ENCODE peak calls at places on chromosome 9, in six cellular contexts. Y is ovary, L is breast epithelium, R is A549, P is tibial nerve, S is vagina. F is an unnamed sample.
A peak's percentile ranks its signal among the peaks of the same experiment; 100 is the strongest.

GRCh38 chr9:136711751-136712689 is at the start of gene DIPK1B:
- DNase-seq in Y (no peak), L (no peak), R (no peak), P (no peak), S (no peak), F (no peak)

GRCh38 chr9:18473551-18474279 is at the start of gene ADAMTSL1:
- DNase-seq in Y (no peak), L (peak; percentile 54), R (no peak), P (peak; percentile 21), S (no peak), F (peak; percentile 60)

GRCh38 chr9:16954032-16954431 is 83.6 kb upstream of the BNC2 start:
- DNase-seq in Y (no peak), L (no peak), R (no peak), P (no peak), S (no peak), F (no peak)

GRCh38 chr9:132136151-132136892 is 25.5 kb upstream of the NTNG2 start:
- DNase-seq in Y (no peak), L (no peak), R (no peak), P (no peak), S (no peak), F (no peak)

GRCh38 chr9:78599939-78600338 is 303.0 kb downstream of the PSAT1 start:
- DNase-seq in Y (no peak), L (no peak), R (no peak), P (no peak), S (no peak), F (no peak)

GRCh38 chr9:34377402-34377741 is 674 bp upstream of the MYORG start:
- DNase-seq in Y (peak; percentile 23), L (peak; percentile 38), R (no peak), P (no peak), S (no peak), F (peak; percentile 72)

GRCh38 chr9:1460143-1460769 is 410.1 kb downstream of the DMRT2 start:
- DNase-seq in Y (no peak), L (no peak), R (peak; percentile 13), P (no peak), S (no peak), F (no peak)

GRCh38 chr9:38043931-38044623 is 24.9 kb downstream of the SHB start:
- DNase-seq in Y (no peak), L (peak; percentile 60), R (no peak), P (no peak), S (no peak), F (no peak)

GRCh38 chr9:34546834-34547827 is 24.3 kb upstream of the ENHO start:
- DNase-seq in Y (no peak), L (no peak), R (peak; percentile 78), P (peak; percentile 56), S (no peak), F (peak; percentile 67)

GRCh38 chr9:71036501-71036900 is 84.9 kb downstream of the TRPM3 start:
- DNase-seq in Y (no peak), L (peak; percentile 23), R (no peak), P (no peak), S (no peak), F (no peak)

GRCh38 chr9:91693226-91693625 is 256.8 kb downstream of the ROR2 start:
- DNase-seq in Y (no peak), L (no peak), R (no peak), P (no peak), S (no peak), F (no peak)

GRCh38 chr9:133701981-133702797 is 36.0 kb downstream of the SARDH start:
- DNase-seq in Y (peak; percentile 55), L (no peak), R (no peak), P (no peak), S (no peak), F (no peak)

GRCh38 chr9:132126837-132127236 is 35.0 kb upstream of the NTNG2 start:
- DNase-seq in Y (no peak), L (no peak), R (no peak), P (no peak), S (no peak), F (no peak)

GRCh38 chr9:86943223-86943870 is 4.0 kb downstream of the GAS1 start:
- DNase-seq in Y (no peak), L (no peak), R (peak; percentile 7), P (peak; percentile 23), S (no peak), F (no peak)

GRCh38 chr9:8766096-8766495 is 966.5 kb upstream of the DMAC1 start:
- DNase-seq in Y (no peak), L (no peak), R (no peak), P (no peak), S (no peak), F (no peak)

GRCh38 chr9:9817176-9817575 is 795.6 kb downstream of the PTPRD start:
- DNase-seq in Y (no peak), L (no peak), R (no peak), P (no peak), S (no peak), F (no peak)

GRCh38 chr9:126299706-126300276 is 26.8 kb upstream of the MVB12B start:
- DNase-seq in Y (no peak), L (no peak), R (no peak), P (peak; percentile 42), S (peak; percentile 10), F (no peak)

GRCh38 chr9:137878146-137878941 is 762 bp downstream of the CACNA1B start:
- DNase-seq in Y (no peak), L (no peak), R (no peak), P (no peak), S (no peak), F (peak; percentile 38)

GRCh38 chr9:123561055-123561454 is 205.1 kb downstream of the CRB2 start:
- DNase-seq in Y (no peak), L (no peak), R (no peak), P (no peak), S (no peak), F (no peak)

GRCh38 chr9:87714819-87715218 is 11.1 kb upstream of the CTSL start:
- DNase-seq in Y (peak; percentile 60), L (no peak), R (peak; percentile 78), P (peak; percentile 78), S (no peak), F (peak; percentile 76)

GRCh38 chr9:15373881-15374280 is 48.8 kb upstream of the SNAPC3 start:
- DNase-seq in Y (no peak), L (no peak), R (no peak), P (no peak), S (no peak), F (no peak)

GRCh38 chr9:20570756-20571155 is 51.5 kb downstream of the MLLT3 start:
- DNase-seq in Y (no peak), L (no peak), R (peak; percentile 46), P (no peak), S (no peak), F (no peak)

GRCh38 chr9:98192503-98193335 is at the start of gene CORO2A:
- DNase-seq in Y (peak; percentile 14), L (peak; percentile 40), R (peak; percentile 71), P (peak; percentile 32), S (no peak), F (peak; percentile 41)
- TF ChIP-seq POLR2A in Y (no peak), L (no peak), R (peak; percentile 51), P (peak; percentile 47), S (no peak), F (peak; percentile 28)

GRCh38 chr9:97560851-97561250 is 59.4 kb downstream of the TMOD1 start:
- DNase-seq in Y (no peak), L (no peak), R (no peak), P (no peak), S (no peak), F (no peak)

GRCh38 chr9:97559111-97559514 is 57.6 kb downstream of the TMOD1 start:
- DNase-seq in Y (no peak), L (no peak), R (no peak), P (no peak), S (no peak), F (no peak)

GRCh38 chr9:97558701-97559101 is 57.2 kb downstream of the TMOD1 start:
- DNase-seq in Y (no peak), L (no peak), R (no peak), P (no peak), S (no peak), F (no peak)

GRCh38 chr9:97561501-97561900 is 60.0 kb downstream of the TMOD1 start:
- DNase-seq in Y (no peak), L (no peak), R (no peak), P (no peak), S (no peak), F (peak; percentile 71)

DNA sequence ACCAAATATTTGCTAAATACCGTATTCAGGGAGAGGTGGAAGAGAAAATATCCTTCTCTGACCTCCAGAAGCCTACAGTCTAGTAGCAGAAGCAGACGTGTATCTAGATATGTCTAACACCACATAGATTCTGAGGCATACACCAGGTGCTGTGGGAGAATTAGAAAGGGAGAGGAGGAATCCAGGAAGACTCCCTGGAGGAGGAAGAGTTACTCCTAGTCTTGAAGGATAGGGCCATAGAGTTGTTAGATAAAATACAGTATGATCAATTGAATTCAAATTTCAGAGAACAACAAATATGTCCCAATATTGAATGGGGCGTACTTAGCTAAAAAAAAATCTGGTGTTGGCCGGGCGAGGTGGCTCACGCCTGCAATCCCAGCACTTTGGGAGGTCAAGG is 58.7 kb downstream of the TMOD1 start:
- DNase-seq in Y (no peak), L (no peak), R (no peak), P (no peak), S (no peak), F (no peak)
- H3K4me1 ChIP-seq in Y (peaks cover 40% of the 10 kb centered on the region), L (no peaks in the 10 kb centered on the region), R (peaks cover 11% of the 10 kb centered on the region), P (peaks cover 43% of the 10 kb centered on the region), S (peaks cover 73% of the 10 kb centered on the region), F (peaks cover 93% of the 10 kb centered on the region)

DNA sequence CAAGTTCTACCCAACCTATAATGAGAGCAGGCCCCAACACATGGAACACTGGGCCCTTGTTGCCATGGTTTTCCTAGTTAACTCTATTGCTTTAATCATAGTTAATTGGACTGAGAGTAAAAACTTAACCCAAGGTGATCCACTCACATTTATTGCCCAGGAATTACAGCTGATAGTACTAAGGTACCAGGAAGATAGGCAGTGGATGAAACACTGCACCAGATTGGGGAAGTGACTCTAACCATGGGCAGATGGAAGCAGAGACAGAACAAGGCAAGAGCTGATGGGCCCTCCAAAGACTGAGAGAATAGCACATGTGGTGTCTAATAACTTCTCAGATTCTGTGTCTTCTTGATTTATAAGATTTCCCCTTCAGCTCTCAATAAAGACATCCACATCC is 145.7 kb upstream of the TRIM32 start:
- DNase-seq in Y (no peak), L (no peak), R (no peak), P (no peak), S (no peak), F (no peak)
- H3K27ac ChIP-seq in Y (no peak overlapping the region), L (no peak overlapping the region), R (no peak overlapping the region), P (no peak overlapping the region), S (no peak overlapping the region), F (no peak overlapping the region)

DNA sequence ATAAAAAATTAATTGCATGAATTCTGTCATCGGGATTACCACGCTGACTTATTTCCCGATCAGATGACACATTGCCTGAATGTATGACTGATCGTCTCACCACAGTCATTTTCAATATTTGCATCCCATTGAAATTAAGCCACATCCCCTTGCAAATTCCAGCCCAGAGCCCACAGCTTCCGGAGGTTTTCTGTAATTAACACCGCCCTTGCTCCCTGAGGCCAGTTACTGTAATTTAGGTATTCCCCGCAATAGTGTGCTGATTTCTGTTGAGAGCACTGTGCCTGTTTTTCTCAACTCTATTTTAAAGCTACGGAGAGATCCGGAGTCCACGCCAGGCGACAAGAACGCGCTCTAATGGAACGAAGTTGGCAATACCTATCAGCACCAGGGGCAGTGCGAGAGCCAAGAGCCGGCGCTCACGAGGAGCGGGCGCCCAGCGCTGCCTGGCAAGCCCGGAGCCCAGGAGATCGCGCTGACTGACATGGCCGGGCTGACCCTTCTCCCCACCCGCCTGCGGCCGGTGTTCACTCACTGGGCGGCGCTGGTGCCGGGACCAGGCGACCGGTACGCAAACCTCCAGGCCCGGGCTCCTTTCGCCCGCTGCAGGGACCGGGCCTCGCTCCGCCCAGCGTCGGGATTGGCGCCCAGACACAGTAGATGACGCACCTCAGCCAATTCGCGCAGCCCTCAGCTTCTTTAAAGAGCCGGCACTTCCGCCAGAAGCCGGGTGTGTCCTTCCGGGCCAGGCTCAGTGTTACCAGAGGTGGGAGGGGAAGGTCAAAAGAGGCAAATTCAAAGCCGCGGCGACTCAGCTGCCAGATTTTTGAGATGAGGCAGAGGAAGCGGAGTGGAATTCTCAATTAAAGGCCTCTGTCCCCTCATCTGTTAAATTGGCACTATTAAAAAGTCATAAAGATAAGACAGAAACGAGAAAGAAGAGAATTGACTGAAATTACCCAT is at the start of gene PLGRKT:
- DNase-seq in Y (peak; percentile 92), L (peak; percentile 91), R (peak; percentile 94), P (peak; percentile 89), S (peak; percentile 94), F (peak; percentile 97)
- TF ChIP-seq POLR2A in Y (peak; percentile 77), L (peak; percentile 61), R (peak; percentile 94), P (peak; percentile 87), S (peak; percentile 61), F (peak; percentile 77)